ENCODE peak calls at places on chromosomes 1 and 21, in six cellular contexts. One of them, this sample, is unnamed.

GRCh38 chr1:234617986-234618725 is 8.2 kb upstream of the IRF2BP2 start:
- DNase-seq in ovary: no peak
- DNase-seq in right lobe of liver: no peak
- DNase-seq in breast epithelium: no peak
- DNase-seq in NB4: no peak
- DNase-seq in body of pancreas: no peak
- DNase-seq in this sample: no peak

GRCh38 chr1:19465123-19465522 is 20.2 kb downstream of the CAPZB start:
- DNase-seq in ovary: no peak
- DNase-seq in breast epithelium: no peak
- DNase-seq in body of pancreas: no peak
- DNase-seq in right lobe of liver: no peak
- DNase-seq in NB4: no peak
- DNase-seq in this sample: no peak

GRCh38 chr1:10152709-10153284 is 57.6 kb upstream of the KIF1B start:
- DNase-seq in ovary: peak; percentile 55
- DNase-seq in breast epithelium: no peak
- DNase-seq in body of pancreas: peak; percentile 61
- DNase-seq in NB4: peak; percentile 69
- DNase-seq in right lobe of liver: peak; percentile 25
- DNase-seq in this sample: peak; percentile 25

GRCh38 chr1:115310821-115311220 is 27.2 kb downstream of the NGF start:
- DNase-seq in right lobe of liver: no peak
- DNase-seq in ovary: no peak
- DNase-seq in NB4: no peak
- DNase-seq in body of pancreas: no peak
- DNase-seq in breast epithelium: no peak
- DNase-seq in this sample: no peak

GRCh38 chr1:66552287-66552686 is 18.3 kb downstream of the SGIP1 start:
- DNase-seq in NB4: no peak
- DNase-seq in breast epithelium: no peak
- DNase-seq in right lobe of liver: no peak
- DNase-seq in ovary: no peak
- DNase-seq in body of pancreas: no peak
- DNase-seq in this sample: no peak

GRCh38 chr21:37800496-37801061 is 115.7 kb downstream of the KCNJ6 start:
- DNase-seq in ovary: no peak
- DNase-seq in breast epithelium: no peak
- DNase-seq in body of pancreas: no peak
- DNase-seq in NB4: no peak
- DNase-seq in right lobe of liver: no peak
- DNase-seq in this sample: no peak

GRCh38 chr1:208115924-208116614 is 128.1 kb downstream of the PLXNA2 start:
- DNase-seq in breast epithelium: no peak
- DNase-seq in ovary: no peak
- DNase-seq in body of pancreas: no peak
- DNase-seq in right lobe of liver: peak; percentile 28
- DNase-seq in NB4: no peak
- DNase-seq in this sample: no peak

GRCh38 chr1:43666608-43667007 is 16.7 kb downstream of the KDM4A start:
- DNase-seq in ovary: no peak
- DNase-seq in NB4: no peak
- DNase-seq in right lobe of liver: no peak
- DNase-seq in body of pancreas: no peak
- DNase-seq in breast epithelium: no peak
- DNase-seq in this sample: peak; percentile 24

GRCh38 chr1:158121604-158122254 is 59.0 kb upstream of the CD1D start:
- DNase-seq in body of pancreas: peak; percentile 62
- DNase-seq in right lobe of liver: no peak
- DNase-seq in ovary: peak; percentile 39
- DNase-seq in NB4: peak; percentile 19
- DNase-seq in breast epithelium: no peak
- DNase-seq in this sample: peak; percentile 70

GRCh38 chr21:42850866-42851391 is 28.4 kb downstream of the WDR4 start:
- DNase-seq in body of pancreas: peak; percentile 39
- DNase-seq in ovary: no peak
- DNase-seq in breast epithelium: no peak
- DNase-seq in right lobe of liver: no peak
- DNase-seq in NB4: peak; percentile 63
- DNase-seq in this sample: no peak

GRCh38 chr1:196400478-196401453 is 207.5 kb downstream of the KCNT2 start:
- DNase-seq in ovary: peak; percentile 72
- DNase-seq in NB4: peak; percentile 12
- DNase-seq in breast epithelium: peak; percentile 78
- DNase-seq in right lobe of liver: peak; percentile 40
- DNase-seq in body of pancreas: peak; percentile 14
- DNase-seq in this sample: peak; percentile 71

DNA sequence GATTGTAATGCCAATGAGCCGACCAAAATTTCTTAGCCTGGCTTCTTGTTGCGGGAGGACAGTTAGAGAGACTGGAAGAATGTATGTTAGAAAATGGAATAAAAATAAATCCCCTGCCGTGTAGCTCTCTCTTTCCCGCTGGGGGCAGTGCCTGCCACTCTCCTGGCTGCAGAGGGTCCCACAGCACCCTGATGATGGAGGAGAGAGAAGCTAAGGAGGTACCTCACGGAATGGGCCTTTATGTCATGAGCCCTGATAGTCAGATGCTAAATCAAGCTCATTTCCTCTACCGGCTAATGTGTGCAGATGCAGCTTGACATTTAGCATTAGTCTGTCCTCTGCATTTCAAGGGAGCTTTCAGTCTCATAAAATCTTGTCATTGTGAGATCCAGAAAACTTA is 87.3 kb downstream of the HHAT start:
- DNase-seq in NB4: no peak
- DNase-seq in ovary: no peak
- DNase-seq in breast epithelium: no peak
- DNase-seq in right lobe of liver: no peak
- DNase-seq in body of pancreas: no peak
- DNase-seq in this sample: no peak
- TF ChIP-seq CTCF in NB4: no peak
- TF ChIP-seq CTCF in ovary: no peak
- TF ChIP-seq CTCF in breast epithelium: no peak
- TF ChIP-seq CTCF in right lobe of liver: no peak
- TF ChIP-seq CTCF in body of pancreas: no peak
- TF ChIP-seq CTCF in this sample: no peak

GRCh38 chr1:150575518-150576366 is 3.7 kb downstream of the MCL1 start:
- DNase-seq in ovary: peak; percentile 10
- DNase-seq in breast epithelium: no peak
- DNase-seq in body of pancreas: no peak
- DNase-seq in NB4: no peak
- DNase-seq in right lobe of liver: no peak
- DNase-seq in this sample: no peak

GRCh38 chr1:150575072-150575489 is 4.3 kb downstream of the MCL1 start:
- DNase-seq in body of pancreas: no peak
- DNase-seq in NB4: no peak
- DNase-seq in ovary: no peak
- DNase-seq in right lobe of liver: no peak
- DNase-seq in breast epithelium: no peak
- DNase-seq in this sample: no peak

GRCh38 chr1:150576367-150576711 is 3.1 kb downstream of the MCL1 start:
- DNase-seq in breast epithelium: no peak
- DNase-seq in NB4: no peak
- DNase-seq in right lobe of liver: no peak
- DNase-seq in body of pancreas: no peak
- DNase-seq in ovary: no peak
- DNase-seq in this sample: no peak

GRCh38 chr1:150572918-150573647 is 6.3 kb downstream of the MCL1 start:
- DNase-seq in right lobe of liver: no peak
- DNase-seq in ovary: peak; percentile 15
- DNase-seq in body of pancreas: no peak
- DNase-seq in breast epithelium: no peak
- DNase-seq in NB4: no peak
- DNase-seq in this sample: no peak

GRCh38 chr1:150574260-150575071 is 4.9 kb downstream of the MCL1 start:
- DNase-seq in ovary: peak; percentile 13
- DNase-seq in right lobe of liver: no peak
- DNase-seq in breast epithelium: no peak
- DNase-seq in NB4: no peak
- DNase-seq in body of pancreas: no peak
- DNase-seq in this sample: no peak
- H3K4me3 ChIP-seq in ovary: peak overlapping the region; percentile 93
- H3K4me3 ChIP-seq in right lobe of liver: peak overlapping the region; percentile 99
- H3K4me3 ChIP-seq in breast epithelium: peak overlapping the region; percentile 99
- H3K4me3 ChIP-seq in NB4: peak overlapping the region; percentile 88
- H3K4me3 ChIP-seq in body of pancreas: peak overlapping the region; percentile 28
- H3K4me3 ChIP-seq in this sample: no peak overlapping the region

GRCh38 chr1:1157426-1157913 is 16.2 kb upstream of the TTLL10 start:
- DNase-seq in breast epithelium: peak; percentile 90
- DNase-seq in NB4: peak; percentile 58
- DNase-seq in right lobe of liver: peak; percentile 83
- DNase-seq in ovary: peak; percentile 61
- DNase-seq in body of pancreas: peak; percentile 91
- DNase-seq in this sample: peak; percentile 97
- TF ChIP-seq POLR2A in breast epithelium: peak; percentile 89
- TF ChIP-seq POLR2A in NB4: no peak
- TF ChIP-seq POLR2A in right lobe of liver: peak; percentile 50
- TF ChIP-seq POLR2A in ovary: no peak
- TF ChIP-seq POLR2A in body of pancreas: peak; percentile 92
- TF ChIP-seq POLR2A in this sample: peak; percentile 46

GRCh38 chr1:203076031-203076511 is 9.7 kb downstream of the MYOG start:
- DNase-seq in body of pancreas: no peak
- DNase-seq in NB4: no peak
- DNase-seq in ovary: no peak
- DNase-seq in breast epithelium: no peak
- DNase-seq in right lobe of liver: no peak
- DNase-seq in this sample: no peak

GRCh38 chr1:203078478-203078877 is 7.3 kb downstream of the MYOG start:
- DNase-seq in right lobe of liver: no peak
- DNase-seq in body of pancreas: no peak
- DNase-seq in breast epithelium: no peak
- DNase-seq in NB4: no peak
- DNase-seq in ovary: no peak
- DNase-seq in this sample: no peak

GRCh38 chr1:203080456-203080855 is 5.4 kb downstream of the MYOG start:
- DNase-seq in NB4: no peak
- DNase-seq in breast epithelium: no peak
- DNase-seq in body of pancreas: no peak
- DNase-seq in right lobe of liver: no peak
- DNase-seq in ovary: no peak
- DNase-seq in this sample: no peak

GRCh38 chr1:203077367-203077766 is 8.4 kb downstream of the MYOG start:
- DNase-seq in body of pancreas: no peak
- DNase-seq in NB4: no peak
- DNase-seq in breast epithelium: no peak
- DNase-seq in right lobe of liver: no peak
- DNase-seq in ovary: no peak
- DNase-seq in this sample: no peak

GRCh38 chr1:203077956-203078355 is 7.9 kb downstream of the MYOG start:
- DNase-seq in breast epithelium: no peak
- DNase-seq in ovary: no peak
- DNase-seq in body of pancreas: no peak
- DNase-seq in right lobe of liver: no peak
- DNase-seq in NB4: no peak
- DNase-seq in this sample: no peak
- TF ChIP-seq CTCF in breast epithelium: no peak
- TF ChIP-seq CTCF in ovary: no peak
- TF ChIP-seq CTCF in body of pancreas: no peak
- TF ChIP-seq CTCF in right lobe of liver: no peak
- TF ChIP-seq CTCF in NB4: no peak
- TF ChIP-seq CTCF in this sample: no peak

DNA sequence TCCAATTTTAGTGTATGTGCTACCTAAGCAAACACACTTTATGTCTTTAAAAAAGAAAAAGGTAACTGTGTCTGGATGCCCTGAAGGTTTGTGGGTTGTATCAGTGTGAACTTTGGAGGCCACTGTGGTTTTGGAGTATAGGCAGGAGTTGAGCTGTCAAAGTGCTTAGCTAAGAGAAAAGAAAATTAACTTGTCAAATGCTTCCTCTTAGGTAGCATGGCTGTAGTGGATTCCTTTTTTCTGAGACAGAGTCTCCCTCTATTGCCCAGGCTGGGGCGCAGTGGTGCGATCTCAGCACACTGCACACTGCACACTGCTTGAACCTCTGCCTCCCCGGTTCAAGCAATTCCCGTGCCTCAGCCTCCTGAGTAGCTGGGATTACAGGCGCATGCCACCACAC is 11.2 kb upstream of the SLC41A1 start:
- DNase-seq in body of pancreas: no peak
- DNase-seq in ovary: no peak
- DNase-seq in NB4: no peak
- DNase-seq in breast epithelium: no peak
- DNase-seq in right lobe of liver: no peak
- DNase-seq in this sample: no peak
- H3K4me3 ChIP-seq in body of pancreas: no peak overlapping the region
- H3K4me3 ChIP-seq in ovary: no peak overlapping the region
- H3K4me3 ChIP-seq in NB4: no peak overlapping the region
- H3K4me3 ChIP-seq in breast epithelium: no peak overlapping the region
- H3K4me3 ChIP-seq in right lobe of liver: no peak overlapping the region
- H3K4me3 ChIP-seq in this sample: no peak overlapping the region

This sample was measured in lower leg skin.